ENCODE peak calls at places on chromosomes 3 and 15, in eight cellular contexts. L is NCI-H1092; F is GOT3; K is stimulated activated effector memory CD8-positive, alpha-beta T cell treated with anti-CD3 and anti-CD28 coated beads, Interleukin-12 subunit alpha, Interleukin-12 subunit beta, amount 100 ng/mL, for 72 hours; J is foreskin fibroblast; M is effector CD4-positive, alpha-beta T cell; R is activated gamma-delta T cell treated with Interleukin-2 at 50 U/mL for 16 hours; U is tibial artery. H is an unnamed sample.
A peak's percentile ranks its signal among the peaks of the same experiment; 100 is the strongest.

GRCh38 chr3:42689421-42690014 is 4.2 kb downstream of the KLHL40 start:
- DNase-seq in L (no peak), F (no peak), K (no peak), J (no peak), M (no peak), R (no peak), U (no peak), H (no peak)

GRCh38 chr3:160667452-160667851 is 9.5 kb upstream of the ARL14 start:
- DNase-seq in L (no peak), F (no peak), K (no peak), J (peak; percentile 84), M (no peak), R (no peak), U (no peak), H (no peak)

GRCh38 chr3:187197255-187197654 is at the start of gene RTP1:
- DNase-seq in L (no peak), F (no peak), K (no peak), J (no peak), M (no peak), R (no peak), U (no peak), H (no peak)

GRCh38 chr3:194606941-194607340 is 26.3 kb downstream of the TMEM44 start:
- DNase-seq in L (no peak), F (no peak), K (no peak), J (no peak), M (no peak), R (no peak), U (no peak), H (no peak)

GRCh38 chr15:52071570-52071969 is 41.0 kb downstream of the BCL2L10 start:
- DNase-seq in L (no peak), F (no peak), K (no peak), J (no peak), M (no peak), R (no peak), U (no peak), H (no peak)

GRCh38 chr3:48960841-48961413 is 29.1 kb upstream of the P4HTM start:
- DNase-seq in L (no peak), F (no peak), K (no peak), J (no peak), M (no peak), R (no peak), U (no peak), H (no peak)

GRCh38 chr3:175336406-175337133 is 477.4 kb downstream of the NAALADL2 start:
- DNase-seq in L (no peak), F (no peak), K (no peak), J (no peak), M (no peak), R (no peak), U (no peak), H (no peak)

GRCh38 chr3:179108091-179108490 is 36.5 kb upstream of the ZMAT3 start:
- DNase-seq in L (no peak), F (no peak), K (no peak), J (peak; percentile 78), M (no peak), R (no peak), U (no peak), H (no peak)

GRCh38 chr3:99896482-99896881 is 78.8 kb downstream of the CMSS1 start:
- DNase-seq in L (no peak), F (no peak), K (no peak), J (no peak), M (no peak), R (no peak), U (no peak), H (no peak)

GRCh38 chr3:127915115-127915936 is at the start of gene KBTBD12:
- DNase-seq in L (peak; percentile 76), F (no peak), K (no peak), J (no peak), M (no peak), R (no peak), U (peak; percentile 43), H (no peak)

GRCh38 chr3:58570851-58571250 is 6.3 kb downstream of the FAM107A start:
- DNase-seq in L (no peak), F (no peak), K (no peak), J (no peak), M (no peak), R (no peak), U (no peak), H (no peak)

GRCh38 chr3:192573240-192573639 is 154.1 kb downstream of the FGF12 start:
- DNase-seq in L (no peak), F (no peak), K (no peak), J (no peak), M (no peak), R (no peak), U (no peak), H (no peak)

GRCh38 chr15:90064931-90065681 is 37.2 kb downstream of the IDH2 start:
- DNase-seq in L (no peak), F (peak; percentile 40), K (no peak), J (no peak), M (no peak), R (no peak), U (peak; percentile 63), H (no peak)

GRCh38 chr3:52403955-52404354 is 40.9 kb downstream of the SEMA3G start:
- DNase-seq in L (no peak), F (no peak), K (no peak), J (no peak), M (no peak), R (no peak), U (no peak), H (no peak)

GRCh38 chr15:101124731-101125558 is 126.9 kb downstream of the CHSY1 start:
- DNase-seq in L (no peak), F (no peak), K (no peak), J (peak; percentile 54), M (no peak), R (no peak), U (no peak), H (no peak)

GRCh38 chr3:45064512-45065372 is 38.6 kb downstream of the CLEC3B start:
- DNase-seq in L (no peak), F (no peak), K (peak; percentile 57), J (peak; percentile 78), M (no peak), R (no peak), U (no peak), H (peak; percentile 90)

GRCh38 chr15:72593838-72594237 is 60.7 kb upstream of the GOLGA6B start:
- DNase-seq in L (no peak), F (no peak), K (no peak), J (peak; percentile 19), M (no peak), R (no peak), U (no peak), H (no peak)

GRCh38 chr3:159252274-159252673 is 450.4 kb downstream of the MFSD1 start:
- DNase-seq in L (no peak), F (no peak), K (no peak), J (peak; percentile 81), M (no peak), R (no peak), U (no peak), H (no peak)

GRCh38 chr3:128814514-128815317 is 64.7 kb upstream of the ACAD9 start:
- DNase-seq in L (no peak), F (no peak), K (no peak), J (no peak), M (no peak), R (no peak), U (no peak), H (no peak)

GRCh38 chr3:129974451-129975331 is at the start of gene TRH:
- DNase-seq in L (no peak), F (no peak), K (no peak), J (peak; percentile 9), M (no peak), R (no peak), U (no peak), H (no peak)

GRCh38 chr15:66161575-66162118 is 91.9 kb downstream of the MEGF11 start:
- DNase-seq in L (no peak), F (no peak), K (no peak), J (no peak), M (no peak), R (no peak), U (no peak), H (no peak)

GRCh38 chr3:110608566-110608965 is 463.1 kb upstream of the NECTIN3 start:
- DNase-seq in L (no peak), F (no peak), K (no peak), J (peak; percentile 56), M (no peak), R (no peak), U (no peak), H (no peak)